ENCODE peak calls at places on chromosome 11, in eight cellular contexts. B is pancreas, S is left ventricle myocardium inferior, I is tibial artery, Q is hepatocyte, X is choroid plexus epithelial cell, U is lower lobe of right lung, R is OCI-LY7. C is an unnamed sample.

GRCh38 chr11:118998822-118999221 is 884 bp downstream of the CENATAC start:
- DNase-seq in U (no peak), R (no peak), Q (peak), S (no peak), X (peak), I (no peak), B (no peak), C (peak)

GRCh38 chr11:91981995-91982394 is 242.6 kb upstream of the FAT3 start:
- DNase-seq in I (peak), R (no peak), B (no peak), X (peak), U (no peak), Q (peak), S (no peak), C (peak)

GRCh38 chr11:95608093-95608492 is 181.5 kb downstream of the FAM76B start:
- DNase-seq in I (no peak), R (no peak), U (no peak), B (no peak), X (no peak), S (no peak), Q (no peak), C (no peak)

GRCh38 chr11:128246364-128247234 is 340.8 kb downstream of the ETS1 start:
- DNase-seq in R (no peak), X (peak), B (no peak), S (no peak), I (no peak), Q (peak), U (no peak), C (no peak)

GRCh38 chr11:8722156-8722555 is 39.6 kb downstream of the RPL27A start:
- DNase-seq in B (no peak), I (no peak), U (no peak), X (peak), Q (no peak), S (no peak), R (no peak), C (peak)

GRCh38 chr11:65563606-65564005 is 5.4 kb upstream of the LTBP3 start:
- DNase-seq in I (no peak), S (no peak), B (no peak), X (no peak), U (no peak), Q (no peak), R (no peak), C (no peak)

GRCh38 chr11:61695917-61696316 is 15.7 kb downstream of the DAGLA start:
- DNase-seq in S (peak), U (peak), R (no peak), Q (peak), B (peak), I (peak), X (peak), C (peak)

GRCh38 chr11:62025429-62026105 is 58.1 kb upstream of the FTH1 start:
- DNase-seq in R (no peak), I (peak), U (peak), Q (peak), B (no peak), X (peak), S (peak), C (peak)

GRCh38 chr11:118618115-118618990 is 10.9 kb downstream of the PHLDB1 start:
- DNase-seq in R (no peak), U (peak), I (peak), Q (no peak), X (peak), S (peak), B (peak), C (peak)

GRCh38 chr11:132430352-132431091 is 1060.1 kb downstream of the NTM start:
- DNase-seq in B (no peak), S (no peak), Q (no peak), U (no peak), R (no peak), I (no peak), X (no peak), C (no peak)

DNA sequence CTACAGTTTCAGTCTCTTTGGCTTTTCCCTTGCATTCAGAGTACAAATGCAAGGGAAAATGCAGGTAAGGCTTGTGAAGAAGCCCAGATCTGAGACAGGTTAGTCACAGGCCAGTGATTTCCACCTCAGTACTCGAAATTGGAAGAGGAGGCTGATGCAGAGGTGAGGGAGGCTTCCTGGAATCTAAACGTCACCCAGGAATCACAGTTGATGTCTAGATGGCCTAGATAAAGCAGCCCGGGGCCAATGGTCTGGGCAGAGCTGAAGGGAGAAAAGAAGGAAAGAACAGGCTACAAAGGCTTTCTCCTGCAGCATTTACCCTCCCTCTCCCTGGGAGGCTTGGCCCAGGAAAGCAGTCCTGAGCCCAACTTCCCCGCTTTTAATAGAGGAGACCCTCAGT is 8.5 kb downstream of the TRIM6 start:
- DNase-seq in I (no peak), S (no peak), B (no peak), Q (no peak), U (no peak), R (no peak), X (no peak), C (no peak)
- TF ChIP-seq CTCF in I (no peak), S (no peak), B (no peak), Q (no peak), U (no peak), R (no peak), X (no peak), C (no peak)

GRCh38 chr11:44729718-44730117 is 3.0 kb downstream of the TSPAN18 start:
- DNase-seq in Q (no peak), R (no peak), I (no peak), X (no peak), S (no peak), B (no peak), U (no peak), C (peak)

GRCh38 chr11:44729065-44729464 is 2.3 kb downstream of the TSPAN18 start:
- DNase-seq in R (no peak), S (peak), B (no peak), X (no peak), Q (no peak), I (no peak), U (no peak), C (no peak)

GRCh38 chr11:44727373-44728084 is 767 bp downstream of the TSPAN18 start:
- DNase-seq in U (peak), R (peak), S (peak), I (peak), X (peak), Q (peak), B (peak), C (peak)

GRCh38 chr11:44728085-44728410 is 1.3 kb downstream of the TSPAN18 start:
- DNase-seq in B (no peak), Q (no peak), U (no peak), X (no peak), S (no peak), I (no peak), R (no peak), C (no peak)

DNA sequence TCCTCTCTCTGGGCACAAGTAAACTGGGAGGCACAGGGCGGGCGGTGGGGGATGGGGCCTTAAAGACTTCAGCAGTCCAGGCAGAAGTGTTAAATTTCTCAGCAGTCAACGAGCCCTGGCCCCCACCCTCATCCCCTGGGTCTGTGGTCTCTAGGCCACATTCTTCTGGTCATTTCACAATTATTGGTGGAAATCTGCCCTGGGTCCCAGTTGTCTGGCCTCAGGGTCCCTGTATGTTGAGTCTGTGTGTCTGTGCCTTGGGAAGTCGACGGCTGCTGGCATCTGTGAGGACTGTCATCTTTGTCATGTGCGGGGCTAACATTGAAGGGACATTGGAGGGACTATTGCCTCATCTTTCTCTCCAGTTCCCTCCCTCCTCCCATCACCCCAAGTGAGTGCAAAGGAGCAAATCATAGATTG is 1.7 kb downstream of the TSPAN18 start:
- DNase-seq in U (no peak), Q (no peak), I (no peak), X (no peak), B (no peak), R (no peak), S (no peak), C (no peak)
- H3K4me3 ChIP-seq in U (peak), Q (no peak), I (no peak), X (no peak), B (no peak), R (no peak), S (peak), C (no peak)

GRCh38 chr11:76250520-76251222 is 44.4 kb upstream of the WNT11 start:
- DNase-seq in X (no peak), U (no peak), Q (no peak), S (no peak), R (no peak), B (no peak), I (no peak), C (no peak)

GRCh38 chr11:76247091-76247490 is 40.8 kb upstream of the WNT11 start:
- DNase-seq in S (no peak), B (no peak), I (no peak), R (no peak), U (no peak), Q (no peak), X (no peak), C (no peak)

GRCh38 chr11:76246271-76246933 is 40.1 kb upstream of the WNT11 start:
- DNase-seq in R (no peak), Q (no peak), S (no peak), B (no peak), U (peak), I (no peak), X (no peak), C (no peak)

GRCh38 chr11:76249195-76249741 is 43.0 kb upstream of the WNT11 start:
- DNase-seq in R (no peak), X (no peak), S (no peak), I (no peak), U (no peak), B (no peak), Q (no peak), C (no peak)

GRCh38 chr11:76248210-76248609 is 41.9 kb upstream of the WNT11 start:
- DNase-seq in U (no peak), S (no peak), R (no peak), I (no peak), X (no peak), B (no peak), Q (no peak), C (no peak)
- TF ChIP-seq CTCF in U (no peak), S (peak), R (peak), I (no peak), X (peak), B (no peak), Q (no peak), C (no peak)

GRCh38 chr11:124895471-124895971 is 2.1 kb downstream of the ROBO4 start:
- DNase-seq in Q (no peak), U (no peak), I (peak), S (no peak), X (no peak), R (no peak), B (no peak), C (no peak)

GRCh38 chr11:124896071-124896750 is 1.5 kb downstream of the ROBO4 start:
- DNase-seq in Q (no peak), X (no peak), S (no peak), U (no peak), R (no peak), B (no peak), I (peak), C (no peak)

GRCh38 chr11:124892750-124893454 is 4.8 kb downstream of the ROBO4 start:
- DNase-seq in R (no peak), Q (no peak), S (no peak), X (peak), U (no peak), I (peak), B (no peak), C (no peak)

GRCh38 chr11:124893781-124894401 is 3.8 kb downstream of the ROBO4 start:
- DNase-seq in X (no peak), S (no peak), U (no peak), Q (no peak), R (no peak), B (no peak), I (peak), C (no peak)

DNA sequence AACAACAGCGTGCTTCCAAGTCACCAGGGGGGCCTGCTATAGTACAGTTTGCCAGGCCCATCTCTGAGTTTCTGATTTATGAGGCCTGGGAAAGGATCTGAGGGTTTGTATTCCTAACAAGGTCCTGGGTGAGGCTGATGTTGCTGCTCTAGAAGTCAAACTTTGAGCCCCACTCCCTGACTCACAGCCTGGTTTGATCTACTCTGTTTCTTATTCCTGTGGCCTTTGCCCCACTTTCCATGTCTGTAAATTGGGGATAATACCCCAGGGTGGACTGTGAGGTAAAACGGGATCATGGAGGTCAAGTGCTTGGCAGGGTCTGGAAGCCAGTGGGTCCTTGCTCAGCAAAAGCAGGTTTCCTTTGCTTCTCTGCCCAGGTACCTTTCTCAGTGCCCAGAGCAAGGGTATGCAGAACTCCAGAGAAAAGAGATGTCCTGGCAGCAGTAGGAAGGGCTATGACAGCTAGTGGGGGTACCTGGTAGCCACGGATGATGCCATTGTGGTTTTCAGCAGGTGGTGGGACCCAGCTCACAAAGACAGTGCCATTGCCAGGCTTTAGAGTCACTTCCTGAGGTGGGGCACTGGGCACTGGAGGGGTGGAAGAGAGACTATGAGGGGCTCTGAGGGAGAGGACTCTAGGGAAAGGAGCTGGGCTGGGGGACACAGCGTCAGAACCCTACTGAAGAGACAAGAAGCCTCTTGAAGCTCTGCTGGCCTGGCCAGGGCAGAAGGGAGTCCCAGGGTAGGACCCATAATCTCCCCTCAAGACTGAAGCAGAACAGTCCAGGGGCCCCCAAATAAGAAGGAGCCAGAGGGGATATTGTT is 2.8 kb downstream of the ROBO4 start:
- DNase-seq in S (no peak), X (no peak), Q (no peak), I (peak), U (no peak), R (no peak), B (no peak), C (no peak)
- H3K4me3 ChIP-seq in S (peak), X (no peak), Q (no peak), I (no peak), U (peak), R (no peak), B (no peak), C (no peak)

C was measured in epithelial cell of esophagus.